ENCODE peak calls at places on chromosomes 2 and 18, in five cellular contexts. O is WERI-Rb-1, Z is osteoblast, Y is heart left ventricle, G is T-helper 17 cell. M is an unnamed sample. For H3K9me3, the result is how much of the 10 kb centered on the place peaks cover.

GRCh38 chr2:26464390-26465265 is 13.3 kb downstream of the OTOF start:
- DNase-seq in O (no peak), Z (peak), Y (no peak), G (no peak), M (peak)

GRCh38 chr2:56185582-56186046 is 1.8 kb downstream of the CCDC85A start:
- DNase-seq in O (peak), Z (peak), Y (peak), G (no peak), M (no peak)

GRCh38 chr2:222485367-222486211 is 61.2 kb downstream of the SGPP2 start:
- DNase-seq in O (no peak), Z (no peak), Y (peak), G (no peak), M (no peak)

GRCh38 chr2:6826081-6826913 is 39.4 kb downstream of the CMPK2 start:
- DNase-seq in O (peak), Z (no peak), Y (no peak), G (no peak), M (peak)

GRCh38 chr2:11899264-11899818 is 152.9 kb downstream of the LPIN1 start:
- DNase-seq in O (no peak), Z (peak), Y (no peak), G (no peak), M (no peak)

GRCh38 chr2:111537078-111537620 is 346.8 kb downstream of the ANAPC1 start:
- DNase-seq in O (no peak), Z (no peak), Y (no peak), G (no peak), M (no peak)

GRCh38 chr2:61059382-61059781 is 6.3 kb upstream of the SANBR start:
- DNase-seq in O (no peak), Z (no peak), Y (no peak), G (no peak), M (no peak)

GRCh38 chr2:218780851-218781690 is 876 bp upstream of the CYP27A1 start:
- DNase-seq in O (no peak), Z (peak), Y (no peak), G (no peak), M (no peak)

GRCh38 chr18:39834636-39835035 is 2120.4 kb upstream of the PIK3C3 start:
- DNase-seq in O (no peak), Z (no peak), Y (no peak), G (no peak), M (no peak)

GRCh38 chr2:157849591-157849990 is 26.5 kb downstream of the ACVR1 start:
- DNase-seq in O (no peak), Z (no peak), Y (no peak), G (no peak), M (no peak)

GRCh38 chr2:17813742-17814458 is 2.4 kb upstream of the MSGN1 start:
- DNase-seq in O (no peak), Z (peak), Y (peak), G (no peak), M (peak)

GRCh38 chr2:226136739-226137138 is 662.9 kb downstream of the IRS1 start:
- DNase-seq in O (no peak), Z (no peak), Y (no peak), G (no peak), M (no peak)

GRCh38 chr18:10367846-10368245 is 86.6 kb upstream of the APCDD1 start:
- DNase-seq in O (no peak), Z (no peak), Y (no peak), G (no peak), M (no peak)

GRCh38 chr2:226121339-226121738 is 678.3 kb downstream of the IRS1 start:
- DNase-seq in O (no peak), Z (no peak), Y (no peak), G (no peak), M (no peak)

GRCh38 chr2:88115825-88116518 is 11.9 kb downstream of the FABP1 start:
- DNase-seq in O (no peak), Z (no peak), Y (no peak), G (no peak), M (no peak)

GRCh38 chr18:42920621-42921020 is 194.9 kb downstream of the RIT2 start:
- DNase-seq in O (no peak), Z (no peak), Y (no peak), G (no peak), M (no peak)

DNA sequence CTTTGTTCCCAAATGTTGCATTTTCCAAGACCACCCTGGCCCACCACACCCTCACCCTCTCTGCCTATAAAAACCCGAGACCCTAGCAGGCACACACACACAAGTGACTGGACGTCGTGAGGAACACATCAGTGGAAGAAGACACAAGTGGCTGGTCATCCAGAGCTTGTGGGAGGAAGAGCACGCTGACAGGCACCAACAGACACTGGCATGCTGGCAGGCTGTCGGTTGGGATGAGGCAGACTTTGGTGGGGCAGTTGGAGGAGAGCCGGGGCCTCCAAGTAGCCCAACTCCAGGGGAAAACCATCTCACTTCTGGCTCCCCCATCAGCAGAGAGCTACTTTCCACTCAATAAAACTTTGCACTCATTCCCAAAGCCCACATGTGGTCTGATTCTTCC is 225.5 kb upstream of the ZEB2 start:
- DNase-seq in O (no peak), Z (no peak), Y (no peak), G (no peak), M (no peak)
- H3K9me3 ChIP-seq in O (under half), Z (under half), Y (under half), G (under half), M (under half)

GRCh38 chr18:21316296-21316695 is 74.3 kb downstream of the GREB1L start:
- DNase-seq in O (no peak), Z (no peak), Y (no peak), G (no peak), M (no peak)

GRCh38 chr18:21309248-21309647 is 67.2 kb downstream of the GREB1L start:
- DNase-seq in O (no peak), Z (no peak), Y (no peak), G (no peak), M (no peak)

GRCh38 chr18:21315741-21316187 is 73.7 kb downstream of the GREB1L start:
- DNase-seq in O (no peak), Z (no peak), Y (no peak), G (no peak), M (no peak)

GRCh38 chr18:21314721-21315120 is 72.7 kb downstream of the GREB1L start:
- DNase-seq in O (no peak), Z (no peak), Y (no peak), G (no peak), M (no peak)

DNA sequence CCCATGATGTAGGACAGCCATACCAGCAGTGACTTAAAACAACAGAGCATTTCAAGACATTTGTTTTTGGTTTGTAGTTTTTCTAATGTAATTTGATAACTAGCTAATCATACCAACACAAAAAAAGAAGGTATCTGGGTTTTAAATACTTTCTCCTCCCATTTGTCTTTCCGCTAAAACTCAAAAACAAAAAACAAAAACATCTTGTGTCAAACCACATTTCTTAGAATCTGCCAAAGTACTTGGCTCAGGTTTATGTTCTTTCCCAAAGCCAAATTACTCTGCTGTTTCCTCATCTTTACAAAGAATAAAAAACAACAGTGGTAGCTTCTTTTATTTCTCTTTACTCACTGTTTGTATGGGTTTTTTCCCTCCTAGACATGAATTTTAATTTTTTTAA is 71.5 kb downstream of the GREB1L start:
- DNase-seq in O (no peak), Z (no peak), Y (no peak), G (no peak), M (no peak)
- H3K9me3 ChIP-seq in O (under half), Z (under half), Y (under half), G (under half), M (under half)

DNA sequence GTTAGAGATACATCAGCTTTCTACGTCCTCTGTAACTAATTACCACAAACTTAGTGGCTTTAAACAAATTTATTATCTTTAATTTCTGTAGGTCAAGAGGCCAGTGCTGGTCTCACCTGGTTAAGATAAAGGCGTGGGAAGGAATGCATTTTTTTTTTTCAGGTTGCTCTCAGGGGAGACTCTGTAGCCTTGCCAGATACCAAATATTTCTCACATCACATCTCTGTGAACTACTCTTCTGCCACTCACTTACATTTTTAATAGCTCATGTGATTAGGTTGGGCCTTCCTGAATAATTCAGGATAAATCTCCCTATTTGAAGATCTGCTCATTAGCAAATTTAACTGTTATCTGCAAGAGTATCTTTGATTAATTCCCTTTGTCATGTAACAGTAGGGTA is 214.6 kb downstream of the CBLN2 start:
- DNase-seq in O (no peak), Z (no peak), Y (no peak), G (no peak), M (no peak)
- H3K9me3 ChIP-seq in O (under half), Z (under half), Y (under half), G (under half), M (under half)

DNA sequence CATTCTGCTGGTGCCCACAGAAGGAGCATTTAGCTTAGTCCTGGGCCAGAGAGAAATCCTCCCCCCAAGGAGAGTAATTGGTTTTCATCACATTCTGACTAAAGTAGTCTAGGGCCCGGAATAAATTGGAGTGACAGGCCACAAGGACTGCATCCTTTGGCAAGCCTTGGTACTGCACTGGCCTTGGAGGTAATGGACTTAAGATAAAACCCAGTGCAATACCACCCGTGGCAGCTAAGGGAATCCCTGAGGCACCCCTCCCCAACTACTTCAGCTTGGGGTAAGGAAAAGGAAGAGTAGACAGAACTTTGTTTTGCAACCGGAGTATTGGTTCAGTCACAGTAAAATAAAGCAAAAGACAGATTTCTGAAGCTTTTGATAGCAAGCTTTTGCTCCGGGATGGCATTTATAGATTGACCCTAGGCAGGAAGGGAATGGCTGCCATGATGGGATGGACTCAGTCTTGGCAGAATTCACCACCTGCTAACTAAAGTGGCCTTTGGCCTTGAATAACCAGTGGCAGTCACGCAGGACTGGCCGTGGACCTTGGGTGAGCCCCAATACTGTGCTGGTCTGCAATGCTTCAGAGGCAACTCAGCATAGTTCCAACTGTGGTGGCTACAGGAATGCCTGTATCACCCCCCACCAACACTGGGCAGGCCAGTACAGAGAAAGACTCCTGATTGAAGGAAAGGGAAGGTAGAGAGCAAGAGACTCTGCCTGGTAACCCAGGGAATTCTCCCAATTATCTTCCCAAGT is 14.1 kb downstream of the ORC4 start:
- DNase-seq in O (no peak), Z (no peak), Y (no peak), G (no peak), M (no peak)
- H3K9me3 ChIP-seq in O (under half), Z (under half), Y (under half), G (under half), M (under half)

GRCh38 chr2:138782378-138782777 is 2.2 kb upstream of the NXPH2 start:
- DNase-seq in O (no peak), Z (no peak), Y (no peak), G (no peak), M (no peak)

GRCh38 chr2:138780451-138780880 is 276 bp upstream of the NXPH2 start:
- DNase-seq in O (no peak), Z (no peak), Y (no peak), G (no peak), M (peak)

GRCh38 chr2:138780908-138781307 is 718 bp upstream of the NXPH2 start:
- DNase-seq in O (no peak), Z (no peak), Y (no peak), G (no peak), M (no peak)

GRCh38 chr2:138777996-138778395 is 2.2 kb downstream of the NXPH2 start:
- DNase-seq in O (no peak), Z (no peak), Y (no peak), G (no peak), M (no peak)

GRCh38 chr2:138779451-138780440 is at the start of gene NXPH2:
- DNase-seq in O (peak), Z (peak), Y (no peak), G (no peak), M (peak)
- H3K9me3 ChIP-seq in O (under half), Z (under half), Y (under half), G (under half), M (under half)

DNA sequence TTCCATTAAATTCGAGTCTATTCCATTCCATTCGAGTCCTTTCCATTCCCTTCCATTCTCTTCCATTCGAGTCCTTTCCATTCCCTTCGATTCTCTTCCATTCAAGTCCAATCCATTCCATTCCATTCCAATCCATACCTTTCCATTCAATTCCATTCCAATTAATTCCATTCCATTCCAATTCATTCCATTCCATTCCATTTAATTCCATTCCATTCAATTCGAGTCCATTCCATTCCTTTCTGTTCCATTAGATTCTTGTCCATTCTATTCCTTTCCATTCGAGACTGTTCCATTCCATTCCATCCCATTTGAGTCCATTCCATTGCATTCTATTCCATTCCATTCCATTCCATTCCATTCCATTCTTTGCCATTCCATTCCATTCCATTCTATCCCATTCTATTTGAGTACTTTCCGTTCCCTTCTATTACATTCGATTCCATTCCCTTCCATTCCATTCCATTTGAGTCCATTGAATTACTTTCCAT is 1130.0 kb downstream of the RPIA start:
- DNase-seq in O (no peak), Z (no peak), Y (no peak), G (no peak), M (no peak)
- H3K9me3 ChIP-seq in O (under half), Z (under half), Y (half or more), G (under half), M (under half)

GRCh38 chr18:9049495-9049809 is 53.0 kb upstream of the NDUFV2 start:
- DNase-seq in O (no peak), Z (no peak), Y (no peak), G (no peak), M (no peak)
- H3K9me3 ChIP-seq in O (under half), Z (under half), Y (under half), G (under half), M (under half)

DNA sequence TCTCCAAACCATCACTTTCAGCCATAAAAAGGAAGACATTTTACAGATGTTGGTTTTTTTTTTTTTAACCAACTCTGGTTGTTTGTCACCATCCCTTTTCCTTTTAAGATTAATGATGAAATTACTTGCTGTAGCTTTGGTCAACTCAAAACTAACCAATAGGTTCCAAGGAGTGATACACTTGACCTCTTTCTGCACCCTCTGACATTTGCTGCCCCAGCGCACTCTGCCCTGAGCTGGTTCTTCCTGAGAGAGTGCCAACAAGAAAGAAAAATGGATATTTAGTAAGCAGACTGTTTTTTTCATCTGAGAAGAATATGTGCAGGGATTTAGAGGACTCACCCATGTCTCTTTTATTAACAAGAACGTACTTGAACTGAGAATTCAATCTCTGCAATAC is 520.0 kb downstream of the TXNL1 start:
- DNase-seq in O (no peak), Z (no peak), Y (no peak), G (no peak), M (no peak)
- H3K9me3 ChIP-seq in O (under half), Z (under half), Y (under half), G (under half), M (under half)

GRCh38 chr18:55983433-55983832 is 395.4 kb upstream of the TCF4 start:
- DNase-seq in O (no peak), Z (peak), Y (peak), G (no peak), M (no peak)
- H3K9me3 ChIP-seq in O (under half), Z (under half), Y (under half), G (under half), M (under half)